ENCODE peak calls at places on chromosomes 11 and 22, in four cellular contexts. J is K562, H is GM12878, Z is WTC11. V is an unnamed sample.

GRCh38 chr11:40841231-40841630 is 618.2 kb downstream of the LRRC4C start:
- DNase-seq in J (no peak), H (no peak), Z (no peak), V (no peak)

GRCh38 chr11:64357904-64358535 is 942 bp upstream of the RPS6KA4 start:
- DNase-seq in J (peak), H (no peak), Z (no peak), V (peak)

GRCh38 chr22:46669201-46669600 is 49.0 kb downstream of the GRAMD4 start:
- DNase-seq in J (no peak), H (no peak), Z (no peak), V (no peak)

GRCh38 chr11:83671295-83671694 is 385.1 kb upstream of the CCDC90B start:
- DNase-seq in J (no peak), H (no peak), Z (no peak), V (no peak)

GRCh38 chr22:49229483-49230193 is 598.0 kb downstream of the BRD1 start:
- DNase-seq in J (no peak), H (no peak), Z (no peak), V (no peak)

GRCh38 chr22:27181537-27181936 is 524.1 kb downstream of the MIAT start:
- DNase-seq in J (no peak), H (no peak), Z (no peak), V (no peak)

GRCh38 chr22:41699264-41700104 is at the start of gene MEI1:
- DNase-seq in J (no peak), H (peak), Z (peak), V (no peak)

GRCh38 chr11:20127671-20128527 is 32.4 kb downstream of the DBX1 start:
- DNase-seq in J (peak), H (no peak), Z (peak), V (peak)

GRCh38 chr22:49869855-49870712 is 16.4 kb downstream of the ZBED4 start:
- DNase-seq in J (no peak), H (no peak), Z (no peak), V (no peak)

GRCh38 chr11:93922830-93923229 is 72.4 kb upstream of the VSTM5 start:
- DNase-seq in J (no peak), H (no peak), Z (no peak), V (peak)

GRCh38 chr22:19615001-19615461 is 90.8 kb upstream of the CLDN5 start:
- DNase-seq in J (no peak), H (no peak), Z (no peak), V (no peak)

GRCh38 chr22:47190276-47190956 is 428.0 kb downstream of the TBC1D22A start:
- DNase-seq in J (no peak), H (no peak), Z (no peak), V (no peak)

GRCh38 chr11:84471501-84471900 is 1155.6 kb downstream of the DLG2 start:
- DNase-seq in J (no peak), H (no peak), Z (no peak), V (no peak)

GRCh38 chr11:24567380-24567779 is 70.5 kb downstream of the LUZP2 start:
- DNase-seq in J (no peak), H (no peak), Z (no peak), V (no peak)

DNA sequence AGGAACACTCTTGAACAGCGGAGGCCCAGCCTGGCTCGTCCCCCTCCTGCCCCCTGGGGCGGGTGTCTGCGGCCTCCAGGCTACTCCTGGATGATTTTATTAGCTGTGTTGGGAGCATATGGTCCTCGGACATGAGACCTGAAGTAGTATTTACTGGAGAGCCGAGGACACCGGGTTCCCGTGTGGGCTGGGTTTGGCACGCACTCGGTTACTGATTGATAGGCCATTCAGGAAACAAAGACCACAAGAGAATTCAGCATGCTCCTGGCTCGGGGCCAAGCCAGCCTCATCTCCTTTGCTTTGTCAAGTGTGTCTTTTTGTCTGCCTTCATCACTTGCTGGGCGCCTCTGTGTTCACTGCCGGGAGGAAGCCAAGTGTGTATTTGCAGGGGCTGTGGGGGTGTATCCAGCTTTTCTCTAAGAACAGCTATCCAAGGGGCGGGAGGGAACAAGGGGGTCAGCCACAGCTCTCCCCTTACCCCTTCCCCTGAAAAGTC is 9.7 kb downstream of the FXYD2 start:
- DNase-seq in J (no peak), H (peak), Z (no peak), V (peak)
- TF ChIP-seq ETV6 in J (no peak), H (no peak), Z (no peak), V (no peak)

DNA sequence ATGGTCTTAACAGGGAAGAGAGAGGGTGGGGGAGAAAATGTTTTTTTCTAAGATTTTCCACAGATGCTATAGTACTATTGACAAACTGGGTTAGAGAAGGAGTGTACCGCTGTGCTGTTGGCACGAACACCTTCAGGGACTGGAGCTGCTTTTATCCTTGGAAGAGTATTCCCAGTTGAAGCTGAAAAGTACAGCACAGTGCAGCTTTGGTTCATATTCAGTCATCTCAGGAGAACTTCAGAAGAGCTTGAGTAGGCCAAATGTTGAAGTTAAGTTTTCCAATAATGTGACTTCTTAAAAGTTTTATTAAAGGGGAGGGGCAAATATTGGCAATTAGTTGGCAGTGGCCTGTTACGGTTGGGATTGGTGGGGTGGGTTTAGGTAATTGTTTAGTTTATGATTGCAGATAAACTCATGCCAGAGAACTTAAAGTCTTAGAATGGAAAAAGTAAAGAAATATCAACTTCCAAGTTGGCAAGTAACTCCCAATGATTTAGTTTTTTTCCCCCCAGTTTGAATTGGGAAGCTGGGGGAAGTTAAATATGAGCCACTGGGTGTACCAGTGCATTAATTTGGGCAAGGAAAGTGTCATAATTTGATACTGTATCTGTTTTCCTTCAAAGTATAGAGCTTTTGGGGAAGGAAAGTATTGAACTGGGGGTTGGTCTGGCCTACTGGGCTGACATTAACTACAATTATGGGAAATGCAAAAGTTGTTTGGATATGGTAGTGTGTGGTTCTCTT is 2.9 kb downstream of the MALAT1 start:
- DNase-seq in J (no peak), H (no peak), Z (no peak), V (no peak)
- TF ChIP-seq CREM in J (no peak), H (no peak), Z (no peak), V (no peak)

DNA sequence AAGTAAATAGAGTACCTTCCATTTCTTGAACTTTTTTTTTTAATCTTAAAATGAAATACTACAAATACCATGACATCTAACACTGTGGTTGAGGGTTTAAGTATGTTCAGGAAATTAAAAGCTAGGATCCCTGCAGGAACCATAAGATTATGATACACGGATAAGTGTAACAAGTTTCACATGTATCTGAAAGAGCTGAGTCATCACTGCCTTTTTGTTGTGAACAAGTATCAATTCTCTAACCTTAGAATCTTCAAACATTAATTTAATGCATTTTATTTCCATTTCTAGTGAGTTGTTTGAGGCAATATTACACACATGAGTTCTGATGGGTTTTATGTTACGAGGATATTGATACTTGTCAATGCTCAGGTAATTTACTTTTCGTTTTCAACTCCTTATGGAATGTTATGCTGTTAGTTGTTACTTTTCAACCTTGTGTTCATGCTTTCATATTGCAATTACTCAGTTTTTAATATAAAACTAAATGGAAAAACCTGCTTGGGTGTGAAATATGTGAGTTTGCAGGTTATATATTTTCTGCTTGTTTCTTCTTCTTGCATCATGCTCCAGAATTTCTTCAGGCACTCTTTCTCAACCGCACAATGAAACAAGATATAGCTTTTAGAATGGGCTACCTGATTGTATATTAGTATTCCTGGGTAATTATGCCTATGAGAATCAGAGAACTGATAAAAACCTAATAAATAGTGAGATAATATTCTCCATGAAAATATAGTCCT is 361.3 kb upstream of the MTNR1B start:
- DNase-seq in J (no peak), H (no peak), Z (no peak), V (no peak)
- TF ChIP-seq ETV6 in J (no peak), H (no peak), Z (no peak), V (no peak)

GRCh38 chr11:34869425-34869824 is 46.8 kb downstream of the APIP start:
- DNase-seq in J (no peak), H (no peak), Z (peak), V (peak)

GRCh38 chr11:34863048-34863447 is 53.1 kb downstream of the APIP start:
- DNase-seq in J (no peak), H (no peak), Z (no peak), V (no peak)

GRCh38 chr11:34870548-34871209 is 45.5 kb downstream of the APIP start:
- DNase-seq in J (no peak), H (no peak), Z (no peak), V (no peak)

GRCh38 chr11:34865261-34865660 is 50.9 kb downstream of the APIP start:
- DNase-seq in J (no peak), H (no peak), Z (no peak), V (no peak)

DNA sequence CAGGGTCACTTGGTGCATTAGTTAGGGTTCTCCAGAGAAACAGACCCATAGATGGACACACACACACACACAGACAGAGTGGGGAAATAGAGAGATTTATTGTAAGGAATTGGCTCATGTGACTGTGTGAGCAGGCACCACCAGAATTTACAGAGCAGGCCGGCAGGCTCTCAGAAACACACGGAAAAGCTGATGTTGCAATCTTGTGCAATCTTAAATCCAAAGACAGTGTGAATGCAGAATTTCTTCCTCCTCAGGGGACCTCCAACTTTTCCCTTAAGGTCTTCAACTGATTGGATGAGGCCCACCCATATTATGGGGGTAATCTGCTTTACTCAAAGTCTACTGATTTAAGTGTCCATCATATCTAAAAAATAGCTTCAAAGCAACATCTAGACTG is 49.8 kb downstream of the APIP start:
- DNase-seq in J (no peak), H (no peak), Z (no peak), V (no peak)
- TF ChIP-seq CREM in J (no peak), H (no peak), Z (no peak), V (no peak)

DNA sequence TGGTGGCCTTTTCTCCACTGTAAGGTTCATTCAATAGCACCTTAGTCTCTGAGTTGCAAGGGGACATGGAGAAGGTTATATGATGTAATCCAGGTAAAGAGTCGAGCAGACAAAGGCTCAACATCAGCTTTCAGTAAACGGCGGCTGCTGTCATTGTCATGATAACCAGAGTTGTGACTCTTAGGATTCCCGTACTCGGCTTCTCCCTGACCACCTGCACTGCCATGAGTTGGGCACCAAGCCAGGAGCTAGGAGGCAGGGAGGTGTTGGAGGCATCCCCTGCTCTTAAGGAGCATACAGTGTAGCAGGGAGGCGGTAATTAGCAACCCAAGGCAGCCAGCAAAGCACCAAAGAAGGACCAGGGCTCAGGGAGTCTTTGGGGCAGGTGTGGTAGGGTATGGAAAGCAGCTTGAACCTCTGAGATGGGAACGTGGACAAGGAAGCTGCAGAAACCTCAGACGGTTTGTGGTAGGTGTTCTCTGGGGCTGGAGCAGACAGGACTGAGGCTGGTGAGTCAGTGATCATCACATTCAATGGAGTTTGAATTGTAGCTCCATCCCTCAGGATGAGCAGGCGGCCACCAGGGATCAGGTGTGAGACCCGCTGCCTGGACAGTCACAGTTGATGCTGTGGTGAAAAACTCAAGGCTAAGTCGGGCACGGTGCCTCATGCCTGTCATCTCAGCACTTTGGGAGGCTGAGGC is 31.7 kb downstream of the LIF start:
- DNase-seq in J (no peak), H (no peak), Z (no peak), V (no peak)
- TF ChIP-seq ETV6 in J (no peak), H (no peak), Z (no peak), V (no peak)

GRCh38 chr11:6634534-6634933 is 15.3 kb upstream of the TPP1 start:
- DNase-seq in J (no peak), H (no peak), Z (no peak), V (no peak)
- TF ChIP-seq CREM in J (no peak), H (no peak), Z (no peak), V (no peak)

V was measured in HepG2.